ENCODE peak calls at places on chromosomes 2 and 18, in six cellular contexts. W is AG10803; T is activated naive CD4-positive, alpha-beta T cell treated with anti-CD3 and anti-CD28 coated beads, Interleukin-2, amount 50 U/mL, for 16 hours; B is activated CD8-positive, alpha-beta T cell treated with anti-CD3 and anti-CD28 coated beads, Interleukin-2, amount 10 ng/mL, durations not matched to agents 7 days and 5 days; E is HTR-8/SVneo; O is chondrocyte. P is an unnamed sample.

GRCh38 chr2:158443613-158444012 is 12.9 kb downstream of the CCDC148 start:
- DNase-seq in W (no peak), T (no peak), B (no peak), E (no peak), O (no peak), P (no peak)

GRCh38 chr2:161061786-161062185 is 98.4 kb upstream of the TANK start:
- DNase-seq in W (no peak), T (no peak), B (no peak), E (no peak), O (no peak), P (no peak)

GRCh38 chr2:95110395-95110794 is 11.2 kb downstream of the MRPS5 start:
- DNase-seq in W (no peak), T (no peak), B (no peak), E (no peak), O (no peak), P (no peak)

GRCh38 chr18:44973282-44973681 is 292.6 kb downstream of the SETBP1 start:
- DNase-seq in W (no peak), T (no peak), B (peak), E (no peak), O (no peak), P (no peak)

GRCh38 chr2:69643602-69644505 is at the start of gene AAK1:
- DNase-seq in W (peak), T (peak), B (peak), E (peak), O (peak), P (peak)

GRCh38 chr2:210445116-210445707 is 31.3 kb downstream of the LANCL1 start:
- DNase-seq in W (peak), T (no peak), B (no peak), E (peak), O (no peak), P (peak)

GRCh38 chr2:3598912-3599854 is 4.3 kb downstream of the COLEC11 start:
- DNase-seq in W (no peak), T (no peak), B (peak), E (no peak), O (peak), P (no peak)

GRCh38 chr18:36592282-36592681 is 236.5 kb downstream of the TPGS2 start:
- DNase-seq in W (no peak), T (no peak), B (no peak), E (no peak), O (no peak), P (no peak)

GRCh38 chr2:73212448-73213176 is 1.4 kb upstream of the SMYD5 start:
- DNase-seq in W (peak), T (peak), B (peak), E (peak), O (peak), P (peak)

GRCh38 chr2:67055387-67056304 is 341.5 kb upstream of the ETAA1 start:
- DNase-seq in W (no peak), T (no peak), B (no peak), E (no peak), O (no peak), P (no peak)

GRCh38 chr2:236971919-236972381 is 113.7 kb upstream of the COPS8 start:
- DNase-seq in W (no peak), T (no peak), B (no peak), E (no peak), O (no peak), P (no peak)

GRCh38 chr18:62524443-62525200 is 1.8 kb downstream of the ZCCHC2 start:
- DNase-seq in W (peak), T (peak), B (peak), E (no peak), O (no peak), P (peak)

P was measured in NCI-H2227 treated with DMSO at 0.1 percent for 48 hours.